ENCODE peak calls at places on chromosomes 7 and 10, in four cellular contexts. I is GM12878, X is WTC11, M is K562. C is an unnamed sample.

GRCh38 chr10:48364659-48365405 is 58.4 kb downstream of the MAPK8 start:
- DNase-seq in I (no peak), X (no peak), M (no peak), C (peak)

GRCh38 chr7:17133977-17134376 is 164.5 kb upstream of the AHR start:
- DNase-seq in I (no peak), X (no peak), M (no peak), C (no peak)

GRCh38 chr7:11177793-11178192 is 204.1 kb downstream of the PHF14 start:
- DNase-seq in I (no peak), X (no peak), M (no peak), C (no peak)

GRCh38 chr10:61978965-61979364 is 77.5 kb downstream of the ARID5B start:
- DNase-seq in I (no peak), X (peak), M (peak), C (no peak)

GRCh38 chr10:79056361-79056735 is 12.4 kb upstream of the ZMIZ1 start:
- DNase-seq in I (no peak), X (no peak), M (no peak), C (no peak)

GRCh38 chr10:336247-336646 is 201.0 kb downstream of the ZMYND11 start:
- DNase-seq in I (no peak), X (no peak), M (no peak), C (no peak)

GRCh38 chr10:70328987-70329386 is 45.2 kb upstream of the NPFFR1 start:
- DNase-seq in I (no peak), X (no peak), M (no peak), C (no peak)

GRCh38 chr10:70974351-70974901 is 86.1 kb upstream of the PCBD1 start:
- DNase-seq in I (no peak), X (no peak), M (peak), C (no peak)

GRCh38 chr7:140007051-140007690 is 55.6 kb downstream of the PARP12 start:
- DNase-seq in I (no peak), X (no peak), M (no peak), C (no peak)

GRCh38 chr10:34341473-34341872 is 473.6 kb downstream of the PARD3 start:
- DNase-seq in I (no peak), X (no peak), M (no peak), C (no peak)

GRCh38 chr10:124197301-124198148 is 104.1 kb upstream of the CHST15 start:
- DNase-seq in I (no peak), X (no peak), M (no peak), C (no peak)

GRCh38 chr7:289209-289755 is 688 bp upstream of the FOXL3 start:
- DNase-seq in I (no peak), X (peak), M (no peak), C (no peak)

GRCh38 chr7:111439977-111440376 is 122.3 kb downstream of the IMMP2L start:
- DNase-seq in I (no peak), X (no peak), M (no peak), C (no peak)

GRCh38 chr10:12466701-12467100 is 117.4 kb downstream of the CAMK1D start:
- DNase-seq in I (no peak), X (no peak), M (no peak), C (no peak)

GRCh38 chr10:4136121-4136520 is 351.1 kb upstream of the KLF6 start:
- DNase-seq in I (peak), X (no peak), M (no peak), C (no peak)

GRCh38 chr7:143850682-143851081 is 51.3 kb downstream of the TCAF1 start:
- DNase-seq in I (no peak), X (no peak), M (no peak), C (no peak)

GRCh38 chr10:29585488-29585976 is 49.2 kb downstream of the SVIL start:
- DNase-seq in I (no peak), X (peak), M (no peak), C (no peak)

GRCh38 chr7:158407581-158408331 is 179.9 kb downstream of the PTPRN2 start:
- DNase-seq in I (no peak), X (no peak), M (peak), C (peak)

GRCh38 chr10:71587941-71588573 is 131.5 kb downstream of the C10orf105 start:
- DNase-seq in I (no peak), X (no peak), M (no peak), C (no peak)

GRCh38 chr10:13146383-13146782 is 15.0 kb upstream of the MCM10 start:
- DNase-seq in I (no peak), X (no peak), M (no peak), C (no peak)

GRCh38 chr10:103888113-103888841 is 29.7 kb downstream of the STN1 start:
- DNase-seq in I (no peak), X (no peak), M (peak), C (peak)

GRCh38 chr10:3357729-3358128 is 185.1 kb upstream of the PITRM1 start:
- DNase-seq in I (no peak), X (no peak), M (no peak), C (no peak)

GRCh38 chr7:132298782-132299181 is 277.5 kb downstream of the PLXNA4 start:
- DNase-seq in I (no peak), X (no peak), M (no peak), C (no peak)

GRCh38 chr7:121411597-121411979 is 15.5 kb upstream of the FAM3C start:
- DNase-seq in I (no peak), X (no peak), M (no peak), C (no peak)

GRCh38 chr10:129892571-129893045 is 71.5 kb downstream of the EBF3 start:
- DNase-seq in I (no peak), X (no peak), M (no peak), C (no peak)

GRCh38 chr7:12731214-12731656 is 43.8 kb downstream of the ARL4A start:
- DNase-seq in I (no peak), X (no peak), M (peak), C (no peak)

GRCh38 chr10:17673517-17674051 is 29.6 kb downstream of the STAM start:
- DNase-seq in I (no peak), X (peak), M (peak), C (peak)

GRCh38 chr7:81470084-81470723 is 299.6 kb downstream of the HGF start:
- DNase-seq in I (no peak), X (peak), M (peak), C (peak)

GRCh38 chr10:60737242-60737641 is 41.0 kb upstream of the CDK1 start:
- DNase-seq in I (no peak), X (no peak), M (no peak), C (no peak)

GRCh38 chr7:134886353-134887057 is 99.8 kb upstream of the AGBL3 start:
- DNase-seq in I (no peak), X (no peak), M (no peak), C (peak)

GRCh38 chr10:19592276-19592675 is 224.0 kb upstream of the PLXDC2 start:
- DNase-seq in I (no peak), X (no peak), M (no peak), C (peak)

GRCh38 chr10:94042001-94042813 is 48.5 kb downstream of the PLCE1 start:
- DNase-seq in I (peak), X (no peak), M (no peak), C (no peak)

GRCh38 chr7:101231644-101232043 is 6.0 kb downstream of the CLDN15 start:
- DNase-seq in I (no peak), X (no peak), M (no peak), C (peak)

GRCh38 chr7:83001362-83002040 is 161.2 kb downstream of the PCLO start:
- DNase-seq in I (no peak), X (no peak), M (no peak), C (no peak)
- TF ChIP-seq NR2C2 in I (no peak), X (no peak), M (no peak), C (no peak)

DNA sequence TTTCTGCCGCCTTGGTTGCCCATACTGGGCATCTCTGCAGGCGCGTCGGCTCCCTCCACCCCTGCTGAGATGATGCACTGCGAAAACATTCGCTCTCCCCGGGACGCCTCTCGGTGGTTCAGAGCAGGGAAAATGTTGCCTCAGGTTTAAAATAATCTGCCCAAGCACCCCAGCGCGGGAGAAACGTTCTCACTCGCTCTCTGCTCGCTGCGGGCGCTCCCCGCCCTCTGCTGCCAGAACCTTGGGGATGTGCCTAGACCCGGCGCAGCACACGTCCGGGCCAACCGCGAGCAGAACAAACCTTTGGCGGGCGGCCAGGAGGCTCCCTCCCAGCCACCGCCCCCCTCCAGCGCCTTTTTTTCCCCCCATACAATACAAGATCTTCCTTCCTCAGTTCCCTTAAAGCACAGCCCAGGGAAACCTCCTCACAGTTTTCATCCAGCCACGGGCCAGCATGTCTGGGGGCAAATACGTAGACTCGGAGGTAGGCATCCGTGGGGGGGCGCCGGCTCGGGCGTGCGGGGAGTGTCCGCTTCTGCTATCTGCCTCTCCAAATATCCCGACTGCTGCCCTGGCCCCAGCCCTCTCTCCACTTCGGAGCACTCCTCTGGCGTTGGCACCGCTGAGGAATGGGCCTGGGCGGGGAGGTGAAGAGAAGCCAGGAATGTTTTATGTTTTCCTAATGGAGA is at the start of gene CAV1:
- DNase-seq in I (no peak), X (peak), M (peak), C (no peak)
- TF ChIP-seq NR2C2 in I (no peak), X (no peak), M (no peak), C (no peak)

DNA sequence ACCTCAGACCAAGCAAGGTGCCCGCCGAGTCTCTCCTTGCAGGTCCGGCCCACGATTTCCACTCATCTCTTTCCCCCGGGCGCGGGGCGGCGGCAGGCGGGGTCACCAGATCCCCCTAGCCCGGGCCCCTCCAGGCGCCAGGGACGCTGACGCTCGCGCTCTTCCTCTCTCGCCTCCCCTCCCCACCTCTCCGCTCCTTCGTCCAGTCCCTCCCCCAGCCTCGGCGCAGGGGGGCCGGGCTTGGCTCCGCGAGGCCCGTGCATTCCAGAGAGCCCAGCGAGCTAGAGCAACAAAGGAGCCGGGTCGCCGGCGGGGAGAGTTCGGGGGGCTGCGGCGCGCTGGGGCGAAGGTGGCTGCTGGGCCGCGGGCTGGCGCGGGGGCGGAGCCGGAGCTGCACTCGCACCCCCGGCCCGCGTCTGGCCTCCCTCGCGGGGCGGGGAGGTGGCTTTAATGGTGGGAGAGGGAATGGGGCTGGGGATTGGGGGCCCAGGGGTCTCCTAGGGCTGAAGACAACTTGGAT is at the start of gene SMO:
- DNase-seq in I (no peak), X (peak), M (no peak), C (peak)
- TF ChIP-seq NR2C2 in I (no peak), X (no peak), M (no peak), C (peak)

GRCh38 chr7:45701701-45702460 is 127.7 kb downstream of the ADCY1 start:
- DNase-seq in I (no peak), X (peak), M (no peak), C (no peak)

GRCh38 chr7:45704683-45705016 is 130.5 kb downstream of the ADCY1 start:
- DNase-seq in I (no peak), X (peak), M (no peak), C (no peak)

GRCh38 chr7:45702751-45703150 is 128.6 kb downstream of the ADCY1 start:
- DNase-seq in I (no peak), X (peak), M (no peak), C (no peak)

GRCh38 chr7:45703911-45704682 is 129.9 kb downstream of the ADCY1 start:
- DNase-seq in I (no peak), X (peak), M (no peak), C (no peak)

GRCh38 chr7:45703373-45703821 is 129.2 kb downstream of the ADCY1 start:
- DNase-seq in I (no peak), X (no peak), M (no peak), C (no peak)
- TF ChIP-seq NR2C2 in I (no peak), X (no peak), M (no peak), C (no peak)

GRCh38 chr10:116270691-116271592 is 2.1 kb downstream of the GFRA1 start:
- DNase-seq in I (no peak), X (peak), M (no peak), C (no peak)
- TF ChIP-seq NR2C2 in I (no peak), X (no peak), M (no peak), C (no peak)

GRCh38 chr10:86385806-86386205 is 19.2 kb upstream of the GRID1 start:
- DNase-seq in I (no peak), X (no peak), M (no peak), C (no peak)

GRCh38 chr10:86390337-86391120 is 23.9 kb upstream of the GRID1 start:
- DNase-seq in I (no peak), X (no peak), M (no peak), C (no peak)

GRCh38 chr10:86387221-86387794 is 20.7 kb upstream of the GRID1 start:
- DNase-seq in I (no peak), X (no peak), M (no peak), C (no peak)

GRCh38 chr10:86389441-86390193 is 23.0 kb upstream of the GRID1 start:
- DNase-seq in I (no peak), X (peak), M (peak), C (no peak)

GRCh38 chr10:86388119-86388704 is 21.6 kb upstream of the GRID1 start:
- DNase-seq in I (no peak), X (peak), M (no peak), C (no peak)
- TF ChIP-seq NR2C2 in I (no peak), X (no peak), M (no peak), C (no peak)

GRCh38 chr7:91291302-91291701 is 27.1 kb downstream of the FZD1 start:
- DNase-seq in I (no peak), X (no peak), M (no peak), C (no peak)
- TF ChIP-seq NR2C2 in I (no peak), X (no peak), M (no peak), C (no peak)

GRCh38 chr7:43138710-43139601 is 26.5 kb downstream of the HECW1 start:
- DNase-seq in I (no peak), X (no peak), M (no peak), C (no peak)

GRCh38 chr7:43143918-43144589 is 31.6 kb downstream of the HECW1 start:
- DNase-seq in I (no peak), X (no peak), M (no peak), C (no peak)

GRCh38 chr7:43140186-43140585 is 27.7 kb downstream of the HECW1 start:
- DNase-seq in I (no peak), X (no peak), M (no peak), C (no peak)

GRCh38 chr7:43142703-43143102 is 30.3 kb downstream of the HECW1 start:
- DNase-seq in I (no peak), X (no peak), M (no peak), C (no peak)

GRCh38 chr7:43141091-43141490 is 28.6 kb downstream of the HECW1 start:
- DNase-seq in I (no peak), X (peak), M (no peak), C (no peak)
- TF ChIP-seq NR2C2 in I (no peak), X (no peak), M (no peak), C (no peak)

GRCh38 chr7:44324204-44325126 is 929 bp downstream of the CAMK2B start:
- DNase-seq in I (no peak), X (no peak), M (no peak), C (no peak)

GRCh38 chr7:44322631-44323363 is 2.6 kb downstream of the CAMK2B start:
- DNase-seq in I (no peak), X (no peak), M (no peak), C (no peak)

GRCh38 chr7:44325181-44325671 is at the start of gene CAMK2B:
- DNase-seq in I (no peak), X (no peak), M (no peak), C (no peak)

GRCh38 chr7:44321796-44322195 is 3.6 kb downstream of the CAMK2B start:
- DNase-seq in I (no peak), X (no peak), M (no peak), C (no peak)

GRCh38 chr7:44323381-44324203 is 1.8 kb downstream of the CAMK2B start:
- DNase-seq in I (no peak), X (no peak), M (no peak), C (no peak)
- TF ChIP-seq NR2C2 in I (no peak), X (no peak), M (no peak), C (no peak)

DNA sequence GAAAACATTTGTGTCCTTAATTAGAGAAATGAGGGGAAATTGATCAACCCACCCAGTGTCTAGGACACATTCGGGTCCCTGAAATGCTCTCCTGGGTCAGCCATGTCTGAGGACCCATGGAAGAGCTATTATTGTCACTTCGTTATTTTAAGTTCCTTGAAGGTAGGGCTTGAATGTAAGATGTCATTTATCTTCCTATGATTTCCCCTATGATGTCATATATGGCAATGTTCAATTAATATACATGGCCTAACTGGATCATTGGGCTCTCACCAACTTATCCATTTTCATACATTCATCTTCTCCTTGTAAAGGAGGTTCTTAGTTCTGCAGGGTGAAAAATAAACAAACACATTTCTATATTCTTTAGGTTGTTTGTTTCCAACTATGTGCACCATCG is 113.0 kb upstream of the FAM171A1 start:
- DNase-seq in I (no peak), X (no peak), M (no peak), C (no peak)
- TF ChIP-seq NR2C2 in I (no peak), X (no peak), M (no peak), C (no peak)

C was measured in HepG2.